ENCODE peak calls at places on chromosome 19, in seven cellular contexts. One of them, this sample, is unnamed.

GRCh38 chr19:3483226-3483628 is at the start of gene SMIM44:
- DNase-seq in NCI-H2171: no peak
- DNase-seq in aorta: no peak
- DNase-seq in lower lobe of right lung: no peak
- DNase-seq in BJ: no peak
- DNase-seq in thoracic aorta: no peak
- DNase-seq in EL: no peak
- DNase-seq in this sample: no peak

GRCh38 chr19:45598267-45599011 is 3.6 kb downstream of the GPR4 start:
- DNase-seq in lower lobe of right lung: no peak
- DNase-seq in aorta: no peak
- DNase-seq in NCI-H2171: no peak
- DNase-seq in EL: peak
- DNase-seq in thoracic aorta: no peak
- DNase-seq in BJ: no peak
- DNase-seq in this sample: no peak

GRCh38 chr19:5335593-5335992 is 5.0 kb downstream of the PTPRS start:
- DNase-seq in thoracic aorta: no peak
- DNase-seq in lower lobe of right lung: no peak
- DNase-seq in NCI-H2171: no peak
- DNase-seq in BJ: no peak
- DNase-seq in aorta: no peak
- DNase-seq in EL: no peak
- DNase-seq in this sample: no peak

GRCh38 chr19:51810228-51810627 is 15.3 kb downstream of the FPR3 start:
- DNase-seq in BJ: no peak
- DNase-seq in lower lobe of right lung: no peak
- DNase-seq in EL: peak
- DNase-seq in aorta: no peak
- DNase-seq in NCI-H2171: no peak
- DNase-seq in thoracic aorta: no peak
- DNase-seq in this sample: peak

GRCh38 chr19:50380767-50381166 is 3.4 kb upstream of the POLD1 start:
- DNase-seq in NCI-H2171: no peak
- DNase-seq in aorta: no peak
- DNase-seq in BJ: no peak
- DNase-seq in EL: no peak
- DNase-seq in thoracic aorta: no peak
- DNase-seq in lower lobe of right lung: peak
- DNase-seq in this sample: no peak

GRCh38 chr19:28468701-28469459 is 744.1 kb downstream of the UQCRFS1 start:
- DNase-seq in NCI-H2171: no peak
- DNase-seq in lower lobe of right lung: peak
- DNase-seq in aorta: peak
- DNase-seq in EL: peak
- DNase-seq in thoracic aorta: no peak
- DNase-seq in BJ: peak
- DNase-seq in this sample: peak

GRCh38 chr19:23241433-23241832 is 8.8 kb downstream of the ZNF724 start:
- DNase-seq in lower lobe of right lung: no peak
- DNase-seq in thoracic aorta: no peak
- DNase-seq in NCI-H2171: no peak
- DNase-seq in BJ: no peak
- DNase-seq in aorta: no peak
- DNase-seq in EL: no peak
- DNase-seq in this sample: no peak

GRCh38 chr19:4172861-4173473 is 9.4 kb downstream of the SIRT6 start:
- DNase-seq in EL: peak
- DNase-seq in lower lobe of right lung: peak
- DNase-seq in aorta: peak
- DNase-seq in thoracic aorta: no peak
- DNase-seq in BJ: no peak
- DNase-seq in NCI-H2171: peak
- DNase-seq in this sample: peak

GRCh38 chr19:4556574-4557185 is 2.8 kb downstream of the SEMA6B start:
- DNase-seq in thoracic aorta: no peak
- DNase-seq in NCI-H2171: no peak
- DNase-seq in aorta: no peak
- DNase-seq in lower lobe of right lung: no peak
- DNase-seq in EL: peak
- DNase-seq in BJ: no peak
- DNase-seq in this sample: peak

GRCh38 chr19:4523306-4524110 is 5.2 kb upstream of the PLIN4 start:
- DNase-seq in NCI-H2171: no peak
- DNase-seq in BJ: no peak
- DNase-seq in aorta: no peak
- DNase-seq in thoracic aorta: no peak
- DNase-seq in lower lobe of right lung: peak
- DNase-seq in EL: peak
- DNase-seq in this sample: peak

GRCh38 chr19:13401388-13401787 is 104.9 kb downstream of the CACNA1A start:
- DNase-seq in lower lobe of right lung: no peak
- DNase-seq in BJ: no peak
- DNase-seq in thoracic aorta: no peak
- DNase-seq in aorta: no peak
- DNase-seq in NCI-H2171: no peak
- DNase-seq in EL: peak
- DNase-seq in this sample: peak

GRCh38 chr19:48746738-48747575 is at the start of gene IZUMO1:
- DNase-seq in BJ: peak
- DNase-seq in lower lobe of right lung: peak
- DNase-seq in thoracic aorta: peak
- DNase-seq in EL: peak
- DNase-seq in NCI-H2171: no peak
- DNase-seq in aorta: peak
- DNase-seq in this sample: no peak

GRCh38 chr19:7272856-7273578 is 21.2 kb downstream of the INSR start:
- DNase-seq in EL: no peak
- DNase-seq in thoracic aorta: no peak
- DNase-seq in NCI-H2171: no peak
- DNase-seq in aorta: no peak
- DNase-seq in BJ: no peak
- DNase-seq in lower lobe of right lung: no peak
- DNase-seq in this sample: no peak

GRCh38 chr19:19262190-19263057 is 10.7 kb downstream of the TM6SF2 start:
- DNase-seq in EL: no peak
- DNase-seq in lower lobe of right lung: no peak
- DNase-seq in thoracic aorta: no peak
- DNase-seq in BJ: no peak
- DNase-seq in NCI-H2171: no peak
- DNase-seq in aorta: no peak
- DNase-seq in this sample: no peak

GRCh38 chr19:44447864-44448674 is at the start of gene ZNF229:
- DNase-seq in EL: peak
- DNase-seq in thoracic aorta: peak
- DNase-seq in lower lobe of right lung: peak
- DNase-seq in BJ: peak
- DNase-seq in NCI-H2171: no peak
- DNase-seq in aorta: peak
- DNase-seq in this sample: peak

GRCh38 chr19:44570984-44571684 is 41.7 kb upstream of the CEACAM20 start:
- DNase-seq in aorta: peak
- DNase-seq in BJ: peak
- DNase-seq in NCI-H2171: peak
- DNase-seq in lower lobe of right lung: no peak
- DNase-seq in EL: peak
- DNase-seq in thoracic aorta: peak
- DNase-seq in this sample: peak

GRCh38 chr19:5822181-5822844 is 17.2 kb downstream of the FUT6 start:
- DNase-seq in NCI-H2171: no peak
- DNase-seq in lower lobe of right lung: no peak
- DNase-seq in BJ: no peak
- DNase-seq in EL: no peak
- DNase-seq in thoracic aorta: no peak
- DNase-seq in aorta: no peak
- DNase-seq in this sample: no peak

GRCh38 chr19:15640294-15640903 is at the start of gene CYP4F3:
- DNase-seq in EL: peak
- DNase-seq in BJ: no peak
- DNase-seq in thoracic aorta: no peak
- DNase-seq in NCI-H2171: no peak
- DNase-seq in lower lobe of right lung: peak
- DNase-seq in aorta: peak
- DNase-seq in this sample: peak

GRCh38 chr19:43490759-43491158 is 13.8 kb downstream of the PHLDB3 start:
- DNase-seq in BJ: no peak
- DNase-seq in EL: no peak
- DNase-seq in aorta: no peak
- DNase-seq in lower lobe of right lung: no peak
- DNase-seq in thoracic aorta: no peak
- DNase-seq in NCI-H2171: no peak
- DNase-seq in this sample: no peak

GRCh38 chr19:45630463-45630862 is 8.7 kb downstream of the EML2 start:
- DNase-seq in EL: peak
- DNase-seq in BJ: peak
- DNase-seq in thoracic aorta: no peak
- DNase-seq in NCI-H2171: no peak
- DNase-seq in lower lobe of right lung: no peak
- DNase-seq in aorta: no peak
- DNase-seq in this sample: peak

GRCh38 chr19:8158411-8159074 is 9.2 kb upstream of the FBN3 start:
- DNase-seq in lower lobe of right lung: peak
- DNase-seq in EL: peak
- DNase-seq in aorta: no peak
- DNase-seq in NCI-H2171: no peak
- DNase-seq in BJ: no peak
- DNase-seq in thoracic aorta: peak
- DNase-seq in this sample: peak

GRCh38 chr19:44585371-44586141 is 27.8 kb upstream of the IGSF23 start:
- DNase-seq in NCI-H2171: no peak
- DNase-seq in aorta: no peak
- DNase-seq in thoracic aorta: no peak
- DNase-seq in BJ: no peak
- DNase-seq in lower lobe of right lung: no peak
- DNase-seq in EL: peak
- DNase-seq in this sample: no peak

GRCh38 chr19:20078696-20079095 is 896 bp downstream of the ZNF90 start:
- DNase-seq in lower lobe of right lung: peak
- DNase-seq in thoracic aorta: no peak
- DNase-seq in EL: peak
- DNase-seq in NCI-H2171: no peak
- DNase-seq in BJ: no peak
- DNase-seq in aorta: peak
- DNase-seq in this sample: peak

GRCh38 chr19:43618921-43619261 is 538 bp downstream of the ZNF428 start:
- DNase-seq in BJ: no peak
- DNase-seq in lower lobe of right lung: no peak
- DNase-seq in thoracic aorta: no peak
- DNase-seq in EL: no peak
- DNase-seq in aorta: no peak
- DNase-seq in NCI-H2171: peak
- DNase-seq in this sample: peak

GRCh38 chr19:42191855-42192254 is 25.6 kb downstream of the DEDD2 start:
- DNase-seq in EL: peak
- DNase-seq in thoracic aorta: no peak
- DNase-seq in lower lobe of right lung: no peak
- DNase-seq in aorta: no peak
- DNase-seq in BJ: no peak
- DNase-seq in NCI-H2171: peak
- DNase-seq in this sample: peak

GRCh38 chr19:45814851-45815481 is at the start of gene RSPH6A:
- DNase-seq in NCI-H2171: no peak
- DNase-seq in lower lobe of right lung: peak
- DNase-seq in EL: no peak
- DNase-seq in aorta: no peak
- DNase-seq in thoracic aorta: no peak
- DNase-seq in BJ: no peak
- DNase-seq in this sample: no peak

GRCh38 chr19:51821511-51821910 is 26.6 kb downstream of the FPR3 start:
- DNase-seq in aorta: no peak
- DNase-seq in BJ: no peak
- DNase-seq in thoracic aorta: no peak
- DNase-seq in lower lobe of right lung: no peak
- DNase-seq in EL: no peak
- DNase-seq in NCI-H2171: no peak
- DNase-seq in this sample: no peak

GRCh38 chr19:1245468-1245867 is 2.9 kb upstream of the MIDN start:
- DNase-seq in BJ: no peak
- DNase-seq in aorta: no peak
- DNase-seq in lower lobe of right lung: no peak
- DNase-seq in NCI-H2171: no peak
- DNase-seq in thoracic aorta: no peak
- DNase-seq in EL: no peak
- DNase-seq in this sample: no peak

GRCh38 chr19:58328999-58329398 is 2.2 kb downstream of the ZSCAN22 start:
- DNase-seq in lower lobe of right lung: no peak
- DNase-seq in BJ: no peak
- DNase-seq in aorta: no peak
- DNase-seq in thoracic aorta: no peak
- DNase-seq in EL: no peak
- DNase-seq in NCI-H2171: no peak
- DNase-seq in this sample: peak

GRCh38 chr19:294341-294818 is 3.2 kb upstream of the PLPP2 start:
- DNase-seq in aorta: no peak
- DNase-seq in NCI-H2171: no peak
- DNase-seq in BJ: no peak
- DNase-seq in thoracic aorta: no peak
- DNase-seq in EL: peak
- DNase-seq in lower lobe of right lung: no peak
- DNase-seq in this sample: no peak

GRCh38 chr19:42345191-42345812 is 19.9 kb downstream of the MEGF8 start:
- DNase-seq in EL: no peak
- DNase-seq in thoracic aorta: no peak
- DNase-seq in BJ: no peak
- DNase-seq in aorta: no peak
- DNase-seq in NCI-H2171: no peak
- DNase-seq in lower lobe of right lung: no peak
- DNase-seq in this sample: no peak

GRCh38 chr19:48445606-48446481 is at the start of gene GRWD1:
- DNase-seq in NCI-H2171: peak
- DNase-seq in BJ: peak
- DNase-seq in EL: peak
- DNase-seq in aorta: peak
- DNase-seq in thoracic aorta: peak
- DNase-seq in lower lobe of right lung: peak
- DNase-seq in this sample: peak

GRCh38 chr19:574658-575526 is 2.5 kb downstream of the BSG start:
- DNase-seq in aorta: no peak
- DNase-seq in BJ: no peak
- DNase-seq in NCI-H2171: no peak
- DNase-seq in thoracic aorta: no peak
- DNase-seq in lower lobe of right lung: no peak
- DNase-seq in EL: peak
- DNase-seq in this sample: no peak

GRCh38 chr19:6424190-6424938 is at the start of gene KHSRP:
- DNase-seq in NCI-H2171: peak
- DNase-seq in aorta: no peak
- DNase-seq in lower lobe of right lung: no peak
- DNase-seq in thoracic aorta: no peak
- DNase-seq in EL: peak
- DNase-seq in BJ: no peak
- DNase-seq in this sample: no peak